ENCODE peak calls at places on chromosome X, in six cellular contexts. P, D, B, S, X and G are unnamed samples.

GRCh38 chrX:39445336-39445735 is 644.1 kb downstream of the MID1IP1 start:
- DNase-seq in P (no peak), D (no peak), B (no peak), S (peak; percentile 12), X (no peak), G (peak; percentile 15)

GRCh38 chrX:44906041-44906440 is 33.1 kb downstream of the KDM6A start:
- DNase-seq in P (no peak), D (no peak), B (no peak), S (no peak), X (no peak), G (no peak)

GRCh38 chrX:11787564-11787963 is 29.5 kb downstream of the MSL3 start:
- DNase-seq in P (peak; percentile 65), D (no peak), B (peak; percentile 38), S (peak; percentile 75), X (no peak), G (peak; percentile 5)

GRCh38 chrX:109537324-109537665 is 651 bp downstream of the NXT2 start:
- DNase-seq in P (no peak), D (peak; percentile 24), B (peak; percentile 71), S (peak; percentile 78), X (no peak), G (peak; percentile 59)

GRCh38 chrX:74536142-74537010 is 78.0 kb downstream of the RLIM start:
- DNase-seq in P (peak; percentile 95), D (no peak), B (peak; percentile 81), S (peak; percentile 86), X (peak; percentile 93), G (peak; percentile 52)

GRCh38 chrX:13162772-13163171 is 118.4 kb upstream of the FAM9C start:
- DNase-seq in P (no peak), D (no peak), B (no peak), S (no peak), X (no peak), G (no peak)

GRCh38 chrX:46929439-46930018 is 17.3 kb downstream of the JADE3 start:
- DNase-seq in P (no peak), D (no peak), B (no peak), S (peak; percentile 62), X (no peak), G (no peak)

GRCh38 chrX:80174925-80175574 is 160.5 kb downstream of the TBX22 start:
- DNase-seq in P (no peak), D (no peak), B (peak; percentile 12), S (no peak), X (peak; percentile 73), G (no peak)

GRCh38 chrX:56310581-56310980 is 78.4 kb downstream of the KLF8 start:
- DNase-seq in P (no peak), D (no peak), B (no peak), S (no peak), X (no peak), G (no peak)

GRCh38 chrX:131675596-131676194 is 131.8 kb downstream of the OR13H1 start:
- DNase-seq in P (no peak), D (no peak), B (peak; percentile 19), S (peak; percentile 16), X (no peak), G (peak; percentile 3)

GRCh38 chrX:12802741-12803140 is 11.5 kb downstream of the PRPS2 start:
- DNase-seq in P (no peak), D (no peak), B (no peak), S (peak; percentile 34), X (no peak), G (no peak)

GRCh38 chrX:30888526-30889146 is 418 bp downstream of the TAB3 start:
- DNase-seq in P (no peak), D (no peak), B (peak; percentile 39), S (peak; percentile 26), X (no peak), G (no peak)

GRCh38 chrX:153707406-153707805 is 16.8 kb downstream of the BCAP31 start:
- DNase-seq in P (peak; percentile 66), D (no peak), B (no peak), S (no peak), X (no peak), G (no peak)

GRCh38 chrX:131704136-131704695 is 160.3 kb downstream of the OR13H1 start:
- DNase-seq in P (peak; percentile 91), D (peak; percentile 69), B (no peak), S (no peak), X (no peak), G (no peak)

GRCh38 chrX:70826715-70827114 is 81.8 kb downstream of the TEX11 start:
- DNase-seq in P (no peak), D (no peak), B (no peak), S (no peak), X (no peak), G (no peak)

GRCh38 chrX:133265331-133265730 is 47.2 kb upstream of the TFDP3 start:
- DNase-seq in P (peak; percentile 66), D (no peak), B (no peak), S (peak; percentile 47), X (no peak), G (no peak)

GRCh38 chrX:96791559-96791958 is 92.1 kb upstream of the RPA4 start:
- DNase-seq in P (no peak), D (peak; percentile 14), B (no peak), S (peak; percentile 60), X (no peak), G (no peak)

GRCh38 chrX:34503119-34503518 is 154.0 kb downstream of the TMEM47 start:
- DNase-seq in P (no peak), D (no peak), B (no peak), S (no peak), X (no peak), G (no peak)

GRCh38 chrX:152733261-152733975 is at the start of the genes CSAG1 and MAGEA12:
- DNase-seq in P (peak; percentile 49), D (no peak), B (no peak), S (no peak), X (no peak), G (no peak)

GRCh38 chrX:68749426-68749825 is 79.4 kb upstream of the EFNB1 start:
- DNase-seq in P (no peak), D (no peak), B (no peak), S (no peak), X (no peak), G (no peak)

GRCh38 chrX:133670394-133670793 is 255.1 kb upstream of the GPC4 start:
- DNase-seq in P (no peak), D (no peak), B (peak; percentile 44), S (peak; percentile 59), X (no peak), G (peak; percentile 20)

GRCh38 chrX:68894513-68895338 is 65.9 kb downstream of the EFNB1 start:
- DNase-seq in P (peak; percentile 86), D (no peak), B (peak; percentile 60), S (peak; percentile 38), X (peak; percentile 77), G (peak; percentile 21)

GRCh38 chrX:19063030-19063429 is 59.2 kb downstream of the ADGRG2 start:
- DNase-seq in P (no peak), D (no peak), B (no peak), S (peak; percentile 29), X (no peak), G (no peak)

GRCh38 chrX:153400146-153401132 is 711 bp downstream of the PNMA6E start:
- DNase-seq in P (peak; percentile 78), D (no peak), B (no peak), S (peak; percentile 29), X (no peak), G (peak; percentile 40)

GRCh38 chrX:138519296-138519695 is 192.2 kb downstream of the FGF13 start:
- DNase-seq in P (no peak), D (no peak), B (peak; percentile 56), S (no peak), X (no peak), G (no peak)

GRCh38 chrX:108018659-108019381 is 26.0 kb upstream of the VSIG1 start:
- DNase-seq in P (no peak), D (no peak), B (no peak), S (no peak), X (no peak), G (no peak)

DNA sequence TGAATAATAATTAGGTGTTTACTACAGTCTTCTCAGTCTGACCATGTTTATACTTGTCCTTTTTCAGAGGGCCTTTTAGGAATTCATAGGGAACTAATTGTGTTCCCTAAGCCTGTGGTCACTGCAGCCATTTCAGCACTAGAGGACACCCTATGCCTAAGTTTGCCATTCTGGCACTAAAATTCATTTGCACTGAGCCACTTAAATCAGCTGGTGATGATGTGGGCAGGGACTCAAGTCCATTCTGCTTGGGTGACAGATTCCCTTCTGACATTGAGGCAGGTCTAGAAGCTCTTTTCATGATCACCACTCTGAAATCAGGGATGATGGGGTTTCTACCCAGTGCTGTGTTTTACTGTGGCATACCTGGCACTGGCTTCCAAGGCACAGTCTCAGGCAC is 1178.9 kb upstream of the DIAPH2 start:
- DNase-seq in P (no peak), D (no peak), B (peak; percentile 17), S (no peak), X (no peak), G (no peak)
- TF ChIP-seq CTCF in P (no peak), D (no peak), B (peak; percentile 32), S (no peak), X (no peak), G (no peak)

GRCh38 chrX:114615765-114616164 is 31.9 kb downstream of the HTR2C start:
- DNase-seq in P (no peak), D (no peak), B (no peak), S (no peak), X (no peak), G (no peak)

GRCh38 chrX:114611018-114611619 is 27.2 kb downstream of the HTR2C start:
- DNase-seq in P (no peak), D (no peak), B (peak; percentile 77), S (peak; percentile 61), X (no peak), G (peak; percentile 31)
- TF ChIP-seq CTCF in P (peak; percentile 39), D (peak; percentile 79), B (peak; percentile 88), S (peak; percentile 66), X (peak; percentile 58), G (peak; percentile 15)

DNA sequence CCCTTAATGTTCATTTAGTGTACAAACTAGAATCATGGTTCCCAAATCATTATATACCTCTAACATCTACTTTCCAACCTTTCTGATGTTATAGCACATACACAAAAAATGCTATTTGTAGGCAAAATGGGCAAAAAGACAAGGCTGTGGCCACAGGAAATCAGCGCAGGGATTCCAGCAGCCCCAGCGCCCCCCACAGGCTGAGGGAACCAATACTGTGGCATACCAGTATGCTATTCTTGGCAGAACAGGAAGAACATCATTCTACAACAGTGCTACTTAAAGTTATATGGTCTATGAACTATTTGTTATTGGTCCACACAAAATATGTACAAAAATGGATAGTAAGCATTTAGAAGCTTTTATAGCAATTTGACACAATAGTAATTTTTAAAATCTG is 25.3 kb downstream of the STEEP1 start:
- DNase-seq in P (no peak), D (no peak), B (no peak), S (no peak), X (no peak), G (no peak)
- TF ChIP-seq CTCF in P (no peak), D (no peak), B (no peak), S (peak; percentile 29), X (no peak), G (no peak)

DNA sequence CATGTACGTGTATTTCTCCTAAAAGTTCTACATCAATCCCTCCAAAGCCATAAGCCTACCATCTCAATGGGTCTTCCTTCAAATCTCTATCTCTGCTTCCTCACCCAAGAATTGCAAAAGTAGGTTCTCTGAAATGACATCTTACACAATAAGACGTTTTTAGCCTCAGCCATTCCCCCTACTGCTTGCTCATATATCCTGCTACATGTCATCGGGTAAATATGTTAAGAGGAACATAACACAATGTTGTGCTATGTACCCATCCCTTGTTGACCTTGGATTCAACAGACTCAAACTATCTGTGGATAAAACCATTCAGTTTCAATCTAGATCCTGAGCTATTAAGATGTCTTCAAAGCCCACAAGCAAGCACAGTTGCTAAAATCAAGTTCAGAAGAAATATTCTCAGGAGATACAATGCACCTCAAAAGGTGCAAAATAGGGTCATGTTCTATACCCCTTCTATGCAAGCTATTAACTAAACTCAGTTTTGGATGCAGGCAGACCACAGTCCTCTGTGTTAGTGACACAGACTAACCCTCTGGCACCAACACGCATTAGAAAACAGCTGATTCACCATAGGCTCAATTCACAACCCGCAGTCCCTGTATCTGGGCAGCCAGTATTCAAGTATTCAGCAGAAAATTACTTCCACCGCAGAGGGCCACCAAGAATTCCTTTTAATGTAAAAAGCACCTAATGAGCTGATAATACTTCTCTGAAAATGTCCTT is 56.8 kb downstream of the CD99L2 start:
- DNase-seq in P (no peak), D (peak; percentile 28), B (no peak), S (peak; percentile 68), X (no peak), G (no peak)
- TF ChIP-seq CTCF in P (no peak), D (no peak), B (no peak), S (no peak), X (no peak), G (no peak)